ENCODE peak calls at places on chromosome 6, in eight cellular contexts. V is HepG2, D is transverse colon, Z is endothelial cell of umbilical vein, F is IMR-90, L is gastrocnemius medialis, A is uterus, I is Peyer's patch. R is an unnamed sample.
A peak's percentile ranks its signal among the peaks of the same experiment; 100 is the strongest.

GRCh38 chr6:159307246-159307790 is 138.1 kb downstream of the FNDC1 start:
- DNase-seq in D (no peak), A (no peak), I (no peak), V (no peak), F (no peak), L (no peak), Z (no peak), R (no peak)

GRCh38 chr6:10140824-10141223 is 274.1 kb downstream of the TFAP2A start:
- DNase-seq in A (no peak), V (no peak), F (no peak), D (no peak), Z (no peak), I (no peak), L (no peak), R (no peak)

GRCh38 chr6:26422329-26422728 is 18.0 kb upstream of the BTN3A3 start:
- DNase-seq in L (no peak), D (no peak), F (no peak), I (no peak), Z (no peak), V (no peak), A (no peak), R (no peak)

GRCh38 chr6:44304282-44305199 is 8.6 kb downstream of the AARS2 start:
- DNase-seq in F (peak; percentile 35), D (no peak), I (peak; percentile 23), A (no peak), V (peak; percentile 44), L (no peak), Z (peak; percentile 41), R (no peak)

GRCh38 chr6:53734473-53735299 is 60.1 kb upstream of the LRRC1 start:
- DNase-seq in Z (peak; percentile 75), I (peak; percentile 44), F (peak; percentile 78), V (peak; percentile 31), A (no peak), L (no peak), D (peak; percentile 68), R (no peak)

GRCh38 chr6:111517965-111518364 is 34.9 kb upstream of the REV3L start:
- DNase-seq in A (peak; percentile 63), L (no peak), I (no peak), V (no peak), Z (no peak), D (no peak), F (no peak), R (no peak)

GRCh38 chr6:7204726-7205125 is 97.0 kb downstream of the RREB1 start:
- DNase-seq in Z (no peak), F (peak; percentile 20), V (no peak), D (no peak), A (no peak), I (no peak), L (no peak), R (no peak)

GRCh38 chr6:24621626-24622360 is 24.2 kb downstream of the KIAA0319 start:
- DNase-seq in V (no peak), A (no peak), L (no peak), Z (no peak), D (no peak), F (no peak), I (no peak), R (no peak)

GRCh38 chr6:129440691-129441090 is 269.3 kb downstream of the ARHGAP18 start:
- DNase-seq in F (peak; percentile 20), I (no peak), L (no peak), V (no peak), A (no peak), Z (peak; percentile 3), D (no peak), R (no peak)

GRCh38 chr6:149212892-149213786 is 104.4 kb upstream of the TAB2 start:
- DNase-seq in F (no peak), D (no peak), L (no peak), Z (no peak), V (no peak), I (no peak), A (no peak), R (no peak)

GRCh38 chr6:104585646-104586045 is 274.1 kb downstream of the HACE1 start:
- DNase-seq in L (no peak), V (no peak), A (no peak), F (no peak), D (no peak), Z (no peak), I (no peak), R (no peak)

GRCh38 chr6:69974193-69974592 is 107.8 kb downstream of the COL19A1 start:
- DNase-seq in A (no peak), I (no peak), V (no peak), L (no peak), D (no peak), Z (no peak), F (peak; percentile 11), R (no peak)

GRCh38 chr6:69976591-69977090 is 110.3 kb downstream of the COL19A1 start:
- DNase-seq in L (no peak), F (no peak), D (no peak), I (no peak), V (no peak), Z (no peak), A (no peak), R (no peak)

GRCh38 chr6:69973763-69974162 is 107.4 kb downstream of the COL19A1 start:
- DNase-seq in Z (no peak), I (no peak), F (no peak), A (no peak), V (no peak), D (no peak), L (no peak), R (no peak)

DNA sequence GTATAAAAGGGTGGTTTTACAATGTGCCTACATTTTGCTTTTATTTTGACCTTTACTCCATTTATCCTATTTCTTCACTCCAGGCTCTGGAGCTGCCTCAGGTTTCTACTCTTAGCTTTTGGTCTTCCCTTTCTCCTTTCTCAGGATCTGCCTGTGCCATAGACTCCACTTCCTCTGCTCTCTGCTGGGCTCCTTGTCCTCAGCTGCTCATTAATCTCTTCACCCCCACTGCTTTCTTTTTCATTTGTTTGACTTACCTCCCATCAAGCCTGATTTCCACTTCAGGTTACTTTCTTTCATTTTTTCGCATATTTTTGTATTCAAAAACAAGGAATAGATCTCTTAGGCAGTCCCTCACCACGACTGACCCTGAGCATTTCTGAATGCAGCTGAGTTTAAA is 106.8 kb downstream of the COL19A1 start:
- DNase-seq in Z (no peak), F (no peak), A (no peak), I (no peak), L (no peak), D (no peak), V (no peak), R (no peak)
- TF ChIP-seq POLR2A in Z (no peak), F (no peak), A (no peak), I (no peak), L (no peak), D (no peak), V (no peak), R (no peak)

GRCh38 chr6:131561925-131562707 is 10.9 kb upstream of the ARG1 start:
- DNase-seq in A (no peak), V (no peak), F (no peak), I (no peak), L (no peak), Z (no peak), D (no peak), R (no peak)
- H3K4me3 ChIP-seq in A (no peak overlapping the region), V (no peak overlapping the region), F (no peak overlapping the region), I (no peak overlapping the region), L (no peak overlapping the region), Z (no peak overlapping the region), D (no peak overlapping the region), R (no peak overlapping the region)

GRCh38 chr6:41071501-41071922 is 644 bp downstream of the OARD1 start:
- DNase-seq in I (peak; percentile 78), L (no peak), D (peak; percentile 86), Z (peak; percentile 87), F (peak; percentile 76), V (no peak), A (no peak), R (no peak)

GRCh38 chr6:41072836-41073202 is at the start of gene NFYA:
- DNase-seq in A (no peak), F (peak; percentile 99), L (no peak), V (no peak), D (peak; percentile 100), Z (peak; percentile 100), I (peak; percentile 98), R (peak; percentile 100)

GRCh38 chr6:41073968-41074691 is 1.4 kb downstream of the NFYA start:
- DNase-seq in A (no peak), V (no peak), I (no peak), D (no peak), F (peak; percentile 41), Z (peak; percentile 37), L (no peak), R (no peak)

GRCh38 chr6:41073203-41073967 is 611 bp downstream of the NFYA start:
- DNase-seq in A (peak; percentile 87), V (peak; percentile 86), F (peak; percentile 69), L (peak; percentile 92), Z (peak; percentile 88), I (peak; percentile 87), D (peak; percentile 91), R (peak; percentile 83)

GRCh38 chr6:41071923-41072835 is at the start of gene OARD1:
- DNase-seq in I (peak; percentile 95), V (peak; percentile 99), F (no peak), L (peak; percentile 99), Z (no peak), A (peak; percentile 100), D (peak; percentile 99), R (peak; percentile 99)
- TF ChIP-seq POLR2A in I (peak; percentile 62), V (peak; percentile 70), F (peak; percentile 68), L (peak; percentile 72), Z (no peak), A (no peak), D (peak; percentile 92), R (peak; percentile 68)

DNA sequence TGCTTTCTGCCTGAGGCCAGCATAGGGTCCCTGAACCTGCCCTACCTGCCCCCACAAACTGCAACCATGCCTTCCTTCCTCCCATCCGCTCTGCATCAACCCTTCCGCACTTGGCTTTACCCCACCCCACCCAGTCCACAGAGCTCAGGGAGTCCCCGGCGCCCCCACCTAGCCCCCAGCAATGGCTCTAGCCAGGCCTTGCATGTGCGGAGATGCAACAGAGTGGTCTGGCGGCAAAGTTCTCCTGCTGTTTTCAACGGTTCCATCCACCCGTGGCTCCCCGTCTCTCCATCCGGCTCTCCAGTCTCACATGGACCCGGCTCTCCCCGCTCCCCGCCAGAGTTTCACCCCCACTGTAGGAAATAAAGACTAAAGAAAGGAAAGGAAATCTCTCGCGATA is 795 bp downstream of the LRFN2 start:
- DNase-seq in V (no peak), I (no peak), A (no peak), D (no peak), Z (no peak), F (no peak), L (no peak), R (no peak)
- H3K4me3 ChIP-seq in V (no peak overlapping the region), I (no peak overlapping the region), A (peak overlapping the region; percentile 50), D (no peak overlapping the region), Z (no peak overlapping the region), F (no peak overlapping the region), L (peak overlapping the region; percentile 63), R (no peak overlapping the region)